ENCODE peak calls at places on chromosomes 13 and 19, in seven cellular contexts. One of them, this sample, is unnamed.

GRCh38 chr13:85700909-85701308 is 98.3 kb downstream of the SLITRK6 start:
- DNase-seq in OCI-LY7: no peak
- DNase-seq in A673: no peak
- DNase-seq in COR-L47: no peak
- DNase-seq in substantia nigra: no peak
- DNase-seq in sciatic nerve: no peak
- DNase-seq in NCI-H2029: no peak
- DNase-seq in this sample: no peak

GRCh38 chr19:28522545-28522922 is 690.4 kb downstream of the UQCRFS1 start:
- DNase-seq in OCI-LY7: no peak
- DNase-seq in A673: no peak
- DNase-seq in COR-L47: no peak
- DNase-seq in substantia nigra: no peak
- DNase-seq in sciatic nerve: no peak
- DNase-seq in NCI-H2029: no peak
- DNase-seq in this sample: no peak

GRCh38 chr13:50379584-50379983 is 364.3 kb downstream of the KCNRG start:
- DNase-seq in OCI-LY7: no peak
- DNase-seq in A673: no peak
- DNase-seq in COR-L47: no peak
- DNase-seq in substantia nigra: no peak
- DNase-seq in sciatic nerve: no peak
- DNase-seq in NCI-H2029: no peak
- DNase-seq in this sample: no peak

GRCh38 chr13:64223016-64223415 is 2807.4 kb upstream of the PCDH20 start:
- DNase-seq in OCI-LY7: no peak
- DNase-seq in A673: no peak
- DNase-seq in COR-L47: no peak
- DNase-seq in substantia nigra: no peak
- DNase-seq in sciatic nerve: no peak
- DNase-seq in NCI-H2029: no peak
- DNase-seq in this sample: no peak

GRCh38 chr19:3387645-3388589 is 21.5 kb downstream of the NFIC start:
- DNase-seq in OCI-LY7: no peak
- DNase-seq in A673: peak; percentile 89
- DNase-seq in COR-L47: peak; percentile 92
- DNase-seq in substantia nigra: peak; percentile 95
- DNase-seq in sciatic nerve: peak; percentile 90
- DNase-seq in NCI-H2029: peak; percentile 91
- DNase-seq in this sample: no peak

GRCh38 chr19:49461656-49462055 is 8.6 kb downstream of the ALDH16A1 start:
- DNase-seq in OCI-LY7: no peak
- DNase-seq in A673: no peak
- DNase-seq in COR-L47: no peak
- DNase-seq in substantia nigra: no peak
- DNase-seq in sciatic nerve: no peak
- DNase-seq in NCI-H2029: no peak
- DNase-seq in this sample: no peak

GRCh38 chr19:11140896-11141295 is 14.7 kb downstream of the SPC24 start:
- DNase-seq in OCI-LY7: no peak
- DNase-seq in A673: no peak
- DNase-seq in COR-L47: no peak
- DNase-seq in substantia nigra: no peak
- DNase-seq in sciatic nerve: no peak
- DNase-seq in NCI-H2029: no peak
- DNase-seq in this sample: no peak

GRCh38 chr13:110445722-110446569 is 115.6 kb downstream of the RAB20 start:
- DNase-seq in OCI-LY7: no peak
- DNase-seq in A673: no peak
- DNase-seq in COR-L47: no peak
- DNase-seq in substantia nigra: no peak
- DNase-seq in sciatic nerve: no peak
- DNase-seq in NCI-H2029: no peak
- DNase-seq in this sample: no peak

GRCh38 chr19:23070353-23070781 is 46.5 kb upstream of the ZNF730 start:
- DNase-seq in OCI-LY7: no peak
- DNase-seq in A673: peak; percentile 14
- DNase-seq in COR-L47: no peak
- DNase-seq in substantia nigra: no peak
- DNase-seq in sciatic nerve: peak; percentile 58
- DNase-seq in NCI-H2029: peak; percentile 31
- DNase-seq in this sample: no peak

GRCh38 chr19:30341646-30342201 is 30.5 kb upstream of the ZNF536 start:
- DNase-seq in OCI-LY7: no peak
- DNase-seq in A673: no peak
- DNase-seq in COR-L47: no peak
- DNase-seq in substantia nigra: no peak
- DNase-seq in sciatic nerve: no peak
- DNase-seq in NCI-H2029: no peak
- DNase-seq in this sample: no peak

GRCh38 chr19:42311612-42312160 is 1.4 kb upstream of the TMEM145 start:
- DNase-seq in OCI-LY7: no peak
- DNase-seq in A673: no peak
- DNase-seq in COR-L47: no peak
- DNase-seq in substantia nigra: no peak
- DNase-seq in sciatic nerve: no peak
- DNase-seq in NCI-H2029: no peak
- DNase-seq in this sample: no peak

GRCh38 chr13:49821216-49821820 is 28.8 kb upstream of the KPNA3 start:
- DNase-seq in OCI-LY7: no peak
- DNase-seq in A673: peak; percentile 28
- DNase-seq in COR-L47: no peak
- DNase-seq in substantia nigra: no peak
- DNase-seq in sciatic nerve: no peak
- DNase-seq in NCI-H2029: no peak
- DNase-seq in this sample: no peak

GRCh38 chr13:40063743-40064142 is 408.3 kb downstream of the COG6 start:
- DNase-seq in OCI-LY7: no peak
- DNase-seq in A673: no peak
- DNase-seq in COR-L47: no peak
- DNase-seq in substantia nigra: no peak
- DNase-seq in sciatic nerve: no peak
- DNase-seq in NCI-H2029: no peak
- DNase-seq in this sample: no peak

GRCh38 chr19:42498387-42498786 is 29.9 kb downstream of the CEACAM1 start:
- DNase-seq in OCI-LY7: no peak
- DNase-seq in A673: no peak
- DNase-seq in COR-L47: no peak
- DNase-seq in substantia nigra: no peak
- DNase-seq in sciatic nerve: no peak
- DNase-seq in NCI-H2029: no peak
- DNase-seq in this sample: no peak

GRCh38 chr13:40233731-40234195 is 432.7 kb downstream of the FOXO1 start:
- DNase-seq in OCI-LY7: no peak
- DNase-seq in A673: no peak
- DNase-seq in COR-L47: no peak
- DNase-seq in substantia nigra: no peak
- DNase-seq in sciatic nerve: no peak
- DNase-seq in NCI-H2029: no peak
- DNase-seq in this sample: peak; percentile 99

GRCh38 chr19:32407004-32407992 is 1.7 kb downstream of the DPY19L3 start:
- DNase-seq in OCI-LY7: no peak
- DNase-seq in A673: peak; percentile 47
- DNase-seq in COR-L47: no peak
- DNase-seq in substantia nigra: peak; percentile 29
- DNase-seq in sciatic nerve: no peak
- DNase-seq in NCI-H2029: peak; percentile 72
- DNase-seq in this sample: no peak

GRCh38 chr19:12293771-12294307 is 844 bp downstream of the ZNF44 start:
- DNase-seq in OCI-LY7: peak; percentile 76
- DNase-seq in A673: peak; percentile 10
- DNase-seq in COR-L47: peak; percentile 12
- DNase-seq in substantia nigra: peak; percentile 25
- DNase-seq in sciatic nerve: peak; percentile 72
- DNase-seq in NCI-H2029: peak; percentile 20
- DNase-seq in this sample: peak; percentile 61

GRCh38 chr13:99086869-99087129 is 108.9 kb upstream of the DOCK9 start:
- DNase-seq in OCI-LY7: no peak
- DNase-seq in A673: peak; percentile 21
- DNase-seq in COR-L47: peak; percentile 44
- DNase-seq in substantia nigra: peak; percentile 33
- DNase-seq in sciatic nerve: peak; percentile 69
- DNase-seq in NCI-H2029: no peak
- DNase-seq in this sample: peak; percentile 34

GRCh38 chr13:42333613-42334328 is 61.8 kb downstream of the AKAP11 start:
- DNase-seq in OCI-LY7: peak; percentile 33
- DNase-seq in A673: peak; percentile 38
- DNase-seq in COR-L47: peak; percentile 48
- DNase-seq in substantia nigra: no peak
- DNase-seq in sciatic nerve: no peak
- DNase-seq in NCI-H2029: no peak
- DNase-seq in this sample: peak; percentile 24

GRCh38 chr13:24276310-24276709 is 33.1 kb upstream of the C1QTNF9 start:
- DNase-seq in OCI-LY7: no peak
- DNase-seq in A673: no peak
- DNase-seq in COR-L47: no peak
- DNase-seq in substantia nigra: no peak
- DNase-seq in sciatic nerve: no peak
- DNase-seq in NCI-H2029: no peak
- DNase-seq in this sample: no peak

GRCh38 chr13:113855012-113855921 is 8.6 kb downstream of the GAS6 start:
- DNase-seq in OCI-LY7: no peak
- DNase-seq in A673: no peak
- DNase-seq in COR-L47: no peak
- DNase-seq in substantia nigra: no peak
- DNase-seq in sciatic nerve: no peak
- DNase-seq in NCI-H2029: no peak
- DNase-seq in this sample: no peak

GRCh38 chr19:43782311-43782660 is 1.5 kb upstream of the KCNN4 start:
- DNase-seq in OCI-LY7: no peak
- DNase-seq in A673: no peak
- DNase-seq in COR-L47: no peak
- DNase-seq in substantia nigra: no peak
- DNase-seq in sciatic nerve: no peak
- DNase-seq in NCI-H2029: no peak
- DNase-seq in this sample: no peak

GRCh38 chr13:79722885-79723445 is 242.0 kb downstream of the NDFIP2 start:
- DNase-seq in OCI-LY7: no peak
- DNase-seq in A673: no peak
- DNase-seq in COR-L47: no peak
- DNase-seq in substantia nigra: no peak
- DNase-seq in sciatic nerve: no peak
- DNase-seq in NCI-H2029: no peak
- DNase-seq in this sample: no peak

GRCh38 chr13:29935309-29935981 is 85.0 kb upstream of the UBL3 start:
- DNase-seq in OCI-LY7: peak; percentile 18
- DNase-seq in A673: no peak
- DNase-seq in COR-L47: peak; percentile 64
- DNase-seq in substantia nigra: no peak
- DNase-seq in sciatic nerve: no peak
- DNase-seq in NCI-H2029: no peak
- DNase-seq in this sample: no peak

GRCh38 chr13:30334663-30335386 is 27.5 kb upstream of the KATNAL1 start:
- DNase-seq in OCI-LY7: peak; percentile 60
- DNase-seq in A673: peak; percentile 59
- DNase-seq in COR-L47: no peak
- DNase-seq in substantia nigra: peak; percentile 21
- DNase-seq in sciatic nerve: no peak
- DNase-seq in NCI-H2029: peak; percentile 4
- DNase-seq in this sample: peak; percentile 78

GRCh38 chr19:4537953-4538600 is 1.8 kb downstream of the LRG1 start:
- DNase-seq in OCI-LY7: no peak
- DNase-seq in A673: no peak
- DNase-seq in COR-L47: no peak
- DNase-seq in substantia nigra: no peak
- DNase-seq in sciatic nerve: no peak
- DNase-seq in NCI-H2029: peak; percentile 59
- DNase-seq in this sample: no peak

GRCh38 chr19:48396010-48396870 is 2.8 kb downstream of the GRIN2D start:
- DNase-seq in OCI-LY7: no peak
- DNase-seq in A673: peak; percentile 45
- DNase-seq in COR-L47: no peak
- DNase-seq in substantia nigra: no peak
- DNase-seq in sciatic nerve: no peak
- DNase-seq in NCI-H2029: no peak
- DNase-seq in this sample: peak; percentile 52

GRCh38 chr19:45128109-45128508 is 32.7 kb downstream of the NKPD1 start:
- DNase-seq in OCI-LY7: no peak
- DNase-seq in A673: no peak
- DNase-seq in COR-L47: no peak
- DNase-seq in substantia nigra: no peak
- DNase-seq in sciatic nerve: no peak
- DNase-seq in NCI-H2029: no peak
- DNase-seq in this sample: no peak

GRCh38 chr19:8087876-8088275 is 35.3 kb downstream of the CCL25 start:
- DNase-seq in OCI-LY7: no peak
- DNase-seq in A673: no peak
- DNase-seq in COR-L47: no peak
- DNase-seq in substantia nigra: no peak
- DNase-seq in sciatic nerve: no peak
- DNase-seq in NCI-H2029: no peak
- DNase-seq in this sample: no peak

GRCh38 chr19:13190781-13191540 is 40.8 kb downstream of the IER2 start:
- DNase-seq in OCI-LY7: no peak
- DNase-seq in A673: no peak
- DNase-seq in COR-L47: no peak
- DNase-seq in substantia nigra: no peak
- DNase-seq in sciatic nerve: no peak
- DNase-seq in NCI-H2029: no peak
- DNase-seq in this sample: no peak

GRCh38 chr13:91313103-91313502 is 34.4 kb upstream of the MIR17HG start:
- DNase-seq in OCI-LY7: peak; percentile 71
- DNase-seq in A673: peak; percentile 51
- DNase-seq in COR-L47: peak; percentile 58
- DNase-seq in substantia nigra: peak; percentile 3
- DNase-seq in sciatic nerve: no peak
- DNase-seq in NCI-H2029: no peak
- DNase-seq in this sample: peak; percentile 20

GRCh38 chr13:30713133-30713532 is 22.2 kb upstream of the ALOX5AP start:
- DNase-seq in OCI-LY7: no peak
- DNase-seq in A673: no peak
- DNase-seq in COR-L47: no peak
- DNase-seq in substantia nigra: no peak
- DNase-seq in sciatic nerve: no peak
- DNase-seq in NCI-H2029: no peak
- DNase-seq in this sample: no peak

GRCh38 chr13:107753286-107753685 is 462.1 kb downstream of the LIG4 start:
- DNase-seq in OCI-LY7: no peak
- DNase-seq in A673: no peak
- DNase-seq in COR-L47: no peak
- DNase-seq in substantia nigra: no peak
- DNase-seq in sciatic nerve: no peak
- DNase-seq in NCI-H2029: no peak
- DNase-seq in this sample: no peak

GRCh38 chr19:39970424-39970673 is 616 bp upstream of the PSMC4 start:
- DNase-seq in OCI-LY7: no peak
- DNase-seq in A673: no peak
- DNase-seq in COR-L47: no peak
- DNase-seq in substantia nigra: no peak
- DNase-seq in sciatic nerve: no peak
- DNase-seq in NCI-H2029: peak; percentile 39
- DNase-seq in this sample: no peak

GRCh38 chr19:9945319-9945966 is 9.1 kb upstream of the OLFM2 start:
- DNase-seq in OCI-LY7: no peak
- DNase-seq in A673: peak; percentile 95
- DNase-seq in COR-L47: no peak
- DNase-seq in substantia nigra: peak; percentile 77
- DNase-seq in sciatic nerve: peak; percentile 93
- DNase-seq in NCI-H2029: no peak
- DNase-seq in this sample: peak; percentile 14

GRCh38 chr13:68369739-68370138 is 1139.6 kb upstream of the PCDH9 start:
- DNase-seq in OCI-LY7: no peak
- DNase-seq in A673: no peak
- DNase-seq in COR-L47: no peak
- DNase-seq in substantia nigra: no peak
- DNase-seq in sciatic nerve: no peak
- DNase-seq in NCI-H2029: peak; percentile 41
- DNase-seq in this sample: peak; percentile 19

GRCh38 chr13:41107584-41108014 is 25.0 kb downstream of the KBTBD6 start:
- DNase-seq in OCI-LY7: no peak
- DNase-seq in A673: no peak
- DNase-seq in COR-L47: no peak
- DNase-seq in substantia nigra: no peak
- DNase-seq in sciatic nerve: no peak
- DNase-seq in NCI-H2029: no peak
- DNase-seq in this sample: no peak

GRCh38 chr13:32045963-32046785 is 14.6 kb downstream of the FRY start:
- DNase-seq in OCI-LY7: peak; percentile 76
- DNase-seq in A673: peak; percentile 28
- DNase-seq in COR-L47: no peak
- DNase-seq in substantia nigra: no peak
- DNase-seq in sciatic nerve: no peak
- DNase-seq in NCI-H2029: peak; percentile 73
- DNase-seq in this sample: no peak

This sample was measured in SJCRH30.